ENCODE peak calls at places on chromosomes 6 and 20, in six cellular contexts. A, C, K, U, Z and L are unnamed samples.

GRCh38 chr6:125314019-125314581 is 12.3 kb upstream of the HDDC2 start:
- DNase-seq in A (peak), U (peak), Z (peak), K (no peak), C (peak), L (peak)

GRCh38 chr6:101146389-101146788 is 247.1 kb upstream of the GRIK2 start:
- DNase-seq in K (no peak), Z (no peak), A (no peak), C (no peak), U (no peak), L (no peak)

GRCh38 chr20:55535366-55535765 is 470.0 kb downstream of the CBLN4 start:
- DNase-seq in K (no peak), C (no peak), A (no peak), Z (no peak), U (no peak), L (no peak)

GRCh38 chr20:35918021-35918420 is 36.3 kb downstream of the SCAND1 start:
- DNase-seq in C (no peak), A (no peak), K (no peak), Z (no peak), U (no peak), L (no peak)

GRCh38 chr6:146892613-146893401 is 294.0 kb downstream of the ADGB start:
- DNase-seq in C (no peak), K (no peak), A (peak), Z (no peak), U (no peak), L (no peak)

GRCh38 chr6:111534366-111534765 is 51.3 kb upstream of the REV3L start:
- DNase-seq in C (no peak), A (no peak), Z (peak), U (no peak), K (no peak), L (peak)

GRCh38 chr20:58691405-58691772 is 1.2 kb upstream of the NPEPL1 start:
- DNase-seq in C (no peak), K (no peak), A (no peak), Z (no peak), U (no peak), L (no peak)

GRCh38 chr20:20711413-20711812 is 1.0 kb downstream of the RALGAPA2 start:
- DNase-seq in K (peak), C (no peak), U (no peak), A (no peak), Z (no peak), L (no peak)

GRCh38 chr20:50417484-50418235 is 92.5 kb upstream of the PTPN1 start:
- DNase-seq in Z (no peak), K (no peak), C (no peak), U (no peak), A (no peak), L (no peak)

GRCh38 chr20:16350465-16350864 is 222.8 kb downstream of the KIF16B start:
- DNase-seq in K (no peak), U (no peak), A (no peak), C (no peak), Z (no peak), L (no peak)

GRCh38 chr20:54340667-54341081 is 132.8 kb downstream of the PFDN4 start:
- DNase-seq in U (no peak), Z (no peak), C (no peak), A (no peak), K (no peak), L (no peak)

GRCh38 chr6:22362361-22362760 is 65.5 kb upstream of the PRL start:
- DNase-seq in U (no peak), A (no peak), K (no peak), Z (no peak), C (no peak), L (no peak)

GRCh38 chr6:128422871-128423270 is 97.5 kb downstream of the PTPRK start:
- DNase-seq in U (no peak), A (no peak), C (no peak), Z (no peak), K (no peak), L (no peak)

GRCh38 chr6:111782161-111782809 is 91.0 kb downstream of the FYN start:
- DNase-seq in U (no peak), Z (no peak), K (no peak), C (no peak), A (peak), L (no peak)

GRCh38 chr6:24936641-24937317 is 1.0 kb upstream of the RIPOR2 start:
- DNase-seq in A (no peak), Z (no peak), U (no peak), C (peak), K (peak), L (no peak)

GRCh38 chr6:152696543-152696942 is 1.2 kb upstream of the MYCT1 start:
- DNase-seq in C (no peak), K (no peak), A (no peak), U (no peak), Z (no peak), L (no peak)

GRCh38 chr6:43570876-43571441 is 4.9 kb downstream of the XPO5 start:
- DNase-seq in U (no peak), A (no peak), C (no peak), Z (no peak), K (no peak), L (no peak)